ENCODE peak calls at places on chromosomes 7 and 10, in seven cellular contexts. C is mammary epithelial cell, B is SJSA1, O is hepatocyte, Q is right cardiac atrium, X is prostate gland, W is spleen. N is an unnamed sample.

GRCh38 chr7:44375236-44375699 is 49.9 kb upstream of the CAMK2B start:
- DNase-seq in C (no peak), B (no peak), O (no peak), Q (no peak), X (no peak), W (no peak), N (no peak)

GRCh38 chr7:101614939-101615302 is 14.2 kb downstream of the MYL10 start:
- DNase-seq in C (peak; percentile 45), B (no peak), O (no peak), Q (peak; percentile 73), X (no peak), W (no peak), N (no peak)

GRCh38 chr10:124824507-124824906 is 22.9 kb downstream of the ABRAXAS2 start:
- DNase-seq in C (peak; percentile 41), B (no peak), O (no peak), Q (no peak), X (no peak), W (no peak), N (no peak)

GRCh38 chr10:86389441-86390193 is 23.0 kb upstream of the GRID1 start:
- DNase-seq in C (no peak), B (no peak), O (peak; percentile 81), Q (peak; percentile 70), X (no peak), W (no peak), N (no peak)

GRCh38 chr7:159030490-159031134 is 114.1 kb downstream of the VIPR2 start:
- DNase-seq in C (no peak), B (peak; percentile 18), O (peak; percentile 83), Q (peak; percentile 84), X (no peak), W (no peak), N (no peak)

GRCh38 chr7:75937958-75938786 is 23.2 kb downstream of the POR start:
- DNase-seq in C (no peak), B (peak; percentile 72), O (peak; percentile 45), Q (peak; percentile 80), X (no peak), W (no peak), N (no peak)

GRCh38 chr10:97053285-97053684 is 132.5 kb downstream of the SLIT1 start:
- DNase-seq in C (no peak), B (no peak), O (no peak), Q (no peak), X (no peak), W (no peak), N (no peak)

GRCh38 chr7:155533827-155534690 is 12.3 kb downstream of the CNPY1 start:
- DNase-seq in C (no peak), B (no peak), O (peak; percentile 56), Q (no peak), X (no peak), W (peak; percentile 78), N (no peak)

GRCh38 chr7:2680792-2681490 is 7.1 kb upstream of the AMZ1 start:
- DNase-seq in C (peak; percentile 46), B (peak; percentile 59), O (peak; percentile 87), Q (peak; percentile 92), X (peak; percentile 62), W (peak; percentile 91), N (peak; percentile 22)

GRCh38 chr7:42686594-42687156 is 225.2 kb downstream of the C7orf25 start:
- DNase-seq in C (no peak), B (no peak), O (no peak), Q (no peak), X (no peak), W (no peak), N (no peak)

GRCh38 chr7:108839091-108839490 is 269.4 kb downstream of the DNAJB9 start:
- DNase-seq in C (no peak), B (no peak), O (no peak), Q (no peak), X (no peak), W (no peak), N (no peak)

GRCh38 chr10:44476421-44476820 is 91.5 kb upstream of the CXCL12 start:
- DNase-seq in C (no peak), B (no peak), O (no peak), Q (no peak), X (no peak), W (no peak), N (no peak)

GRCh38 chr10:20936388-20936787 is 39.3 kb upstream of the NEBL start:
- DNase-seq in C (no peak), B (no peak), O (no peak), Q (no peak), X (no peak), W (no peak), N (no peak)

GRCh38 chr7:142859829-142860228 is 5.0 kb downstream of the EPHB6 start:
- DNase-seq in C (peak; percentile 43), B (no peak), O (no peak), Q (no peak), X (peak; percentile 68), W (no peak), N (no peak)

GRCh38 chr10:62993121-62993520 is 140.0 kb upstream of the NRBF2 start:
- DNase-seq in C (peak; percentile 31), B (no peak), O (no peak), Q (no peak), X (no peak), W (no peak), N (no peak)

GRCh38 chr7:15737586-15737985 is 51.1 kb upstream of the MEOX2 start:
- DNase-seq in C (no peak), B (no peak), O (no peak), Q (no peak), X (no peak), W (no peak), N (no peak)

GRCh38 chr10:84076047-84076388 is 63.3 kb upstream of the GHITM start:
- DNase-seq in C (peak; percentile 32), B (peak; percentile 3), O (peak; percentile 35), Q (no peak), X (no peak), W (no peak), N (no peak)

GRCh38 chr7:26183545-26184282 is 16.8 kb downstream of the HNRNPA2B1 start:
- DNase-seq in C (no peak), B (no peak), O (no peak), Q (no peak), X (no peak), W (no peak), N (no peak)

GRCh38 chr10:89392974-89393373 is 551 bp downstream of the IFIT1 start:
- DNase-seq in C (peak; percentile 9), B (peak; percentile 12), O (peak; percentile 76), Q (no peak), X (peak; percentile 17), W (no peak), N (no peak)

GRCh38 chr7:512146-512510 is 7.5 kb downstream of the PDGFA start:
- DNase-seq in C (no peak), B (no peak), O (no peak), Q (peak; percentile 41), X (no peak), W (peak; percentile 63), N (no peak)

GRCh38 chr10:65365878-65366277 is 1560.0 kb upstream of the LRRTM3 start:
- DNase-seq in C (peak; percentile 40), B (no peak), O (no peak), Q (no peak), X (no peak), W (no peak), N (no peak)

GRCh38 chr7:43559171-43559938 is 23.6 kb upstream of the STK17A start:
- DNase-seq in C (no peak), B (no peak), O (no peak), Q (no peak), X (no peak), W (no peak), N (no peak)

GRCh38 chr10:119786117-119786769 is 60.4 kb downstream of the INPP5F start:
- DNase-seq in C (no peak), B (peak; percentile 96), O (peak; percentile 64), Q (no peak), X (no peak), W (no peak), N (no peak)

GRCh38 chr7:20229652-20230500 is 12.7 kb upstream of the MACC1 start:
- DNase-seq in C (peak; percentile 37), B (no peak), O (no peak), Q (no peak), X (no peak), W (no peak), N (no peak)

GRCh38 chr7:98922392-98923107 is 44.2 kb downstream of the TRRAP start:
- DNase-seq in C (no peak), B (no peak), O (peak; percentile 56), Q (no peak), X (peak; percentile 64), W (no peak), N (no peak)

GRCh38 chr7:70701487-70701886 is 430.5 kb upstream of the GALNT17 start:
- DNase-seq in C (no peak), B (no peak), O (no peak), Q (no peak), X (no peak), W (no peak), N (no peak)

GRCh38 chr7:128876127-128876526 is 13.5 kb downstream of the ATP6V1F start:
- DNase-seq in C (no peak), B (no peak), O (no peak), Q (no peak), X (no peak), W (peak; percentile 31), N (no peak)
- H3K27ac ChIP-seq in C (no peak overlapping the region), B (no peak overlapping the region), O (no peak overlapping the region), Q (no peak overlapping the region), X (no peak overlapping the region), W (no peak overlapping the region), N (no peak overlapping the region)

GRCh38 chr10:70585555-70586243 is 16.8 kb downstream of the PRF1 start:
- DNase-seq in C (no peak), B (no peak), O (no peak), Q (no peak), X (no peak), W (no peak), N (no peak)
- H3K4me1 ChIP-seq in C (no peaks in the 10 kb centered on the region), B (no peaks in the 10 kb centered on the region), O (peaks cover 27% of the 10 kb centered on the region), Q (peaks cover 13% of the 10 kb centered on the region), X (no peaks in the 10 kb centered on the region), W (no peaks in the 10 kb centered on the region), N (no peaks in the 10 kb centered on the region)

GRCh38 chr10:71242621-71243009 is 30.2 kb downstream of the UNC5B start:
- DNase-seq in C (no peak), B (no peak), O (no peak), Q (peak; percentile 80), X (no peak), W (no peak), N (no peak)
- H3K27ac ChIP-seq in C (no peak overlapping the region), B (no peak overlapping the region), O (peak overlapping the region; percentile 74), Q (peak overlapping the region; percentile 55), X (no peak overlapping the region), W (peak overlapping the region; percentile 60), N (no peak overlapping the region)

GRCh38 chr7:140312141-140312846 is 86.0 kb downstream of the SLC37A3 start:
- DNase-seq in C (no peak), B (no peak), O (no peak), Q (no peak), X (no peak), W (no peak), N (no peak)

GRCh38 chr7:140316165-140316661 is 82.1 kb downstream of the SLC37A3 start:
- DNase-seq in C (peak; percentile 96), B (peak; percentile 26), O (peak; percentile 51), Q (peak; percentile 80), X (peak; percentile 76), W (no peak), N (peak; percentile 13)

GRCh38 chr7:140315498-140316164 is 82.7 kb downstream of the SLC37A3 start:
- DNase-seq in C (no peak), B (no peak), O (no peak), Q (no peak), X (no peak), W (no peak), N (no peak)

GRCh38 chr7:140317597-140317996 is 80.7 kb downstream of the SLC37A3 start:
- DNase-seq in C (no peak), B (no peak), O (no peak), Q (no peak), X (no peak), W (no peak), N (no peak)

GRCh38 chr7:140314571-140315480 is 83.5 kb downstream of the SLC37A3 start:
- DNase-seq in C (peak; percentile 33), B (no peak), O (no peak), Q (no peak), X (no peak), W (no peak), N (no peak)
- H3K4me1 ChIP-seq in C (peaks cover 25% of the 10 kb centered on the region), B (peaks cover 10% of the 10 kb centered on the region), O (peaks cover 5% of the 10 kb centered on the region), Q (no peaks in the 10 kb centered on the region), X (peaks cover 9% of the 10 kb centered on the region), W (peaks cover 7% of the 10 kb centered on the region), N (no peaks in the 10 kb centered on the region)

N was measured in CD4-positive, CD25-positive, alpha-beta regulatory T cell.